ENCODE peak calls at places on chromosomes 7 and 10, in ten cellular contexts. One of them, this sample, is unnamed.

GRCh38 chr7:148095066-148095465 is 495.5 kb upstream of the C7orf33 start:
- DNase-seq in mucosa of descending colon: no peak
- DNase-seq in activated B cell treated with CpG ODN at 0.5 μM for 24 hours: no peak
- DNase-seq in cardiac fibroblast: no peak
- DNase-seq in activated naive CD8-positive, alpha-beta T cell treated with anti-CD3 and anti-CD28 coated beads for 36 hours: no peak
- DNase-seq in kidney glomerular epithelial cell: no peak
- DNase-seq in neural crest cell: no peak
- DNase-seq in Peyer's patch: no peak
- DNase-seq in CMK: no peak
- DNase-seq in cardiac muscle cell: no peak
- DNase-seq in this sample: no peak

GRCh38 chr10:69807122-69807521 is 5.4 kb downstream of the COL13A1 start:
- DNase-seq in mucosa of descending colon: no peak
- DNase-seq in activated B cell treated with CpG ODN at 0.5 μM for 24 hours: no peak
- DNase-seq in cardiac fibroblast: peak
- DNase-seq in activated naive CD8-positive, alpha-beta T cell treated with anti-CD3 and anti-CD28 coated beads for 36 hours: no peak
- DNase-seq in kidney glomerular epithelial cell: peak
- DNase-seq in neural crest cell: no peak
- DNase-seq in Peyer's patch: no peak
- DNase-seq in CMK: no peak
- DNase-seq in cardiac muscle cell: no peak
- DNase-seq in this sample: peak

GRCh38 chr10:131860806-131861440 is 39.9 kb upstream of the PPP2R2D start:
- DNase-seq in mucosa of descending colon: no peak
- DNase-seq in activated B cell treated with CpG ODN at 0.5 μM for 24 hours: no peak
- DNase-seq in cardiac fibroblast: no peak
- DNase-seq in activated naive CD8-positive, alpha-beta T cell treated with anti-CD3 and anti-CD28 coated beads for 36 hours: no peak
- DNase-seq in kidney glomerular epithelial cell: no peak
- DNase-seq in neural crest cell: no peak
- DNase-seq in Peyer's patch: no peak
- DNase-seq in CMK: no peak
- DNase-seq in cardiac muscle cell: no peak
- DNase-seq in this sample: no peak

GRCh38 chr7:146375155-146375554 is 258.6 kb downstream of the CNTNAP2 start:
- DNase-seq in mucosa of descending colon: no peak
- DNase-seq in activated B cell treated with CpG ODN at 0.5 μM for 24 hours: no peak
- DNase-seq in cardiac fibroblast: no peak
- DNase-seq in activated naive CD8-positive, alpha-beta T cell treated with anti-CD3 and anti-CD28 coated beads for 36 hours: no peak
- DNase-seq in kidney glomerular epithelial cell: no peak
- DNase-seq in neural crest cell: no peak
- DNase-seq in Peyer's patch: no peak
- DNase-seq in CMK: no peak
- DNase-seq in cardiac muscle cell: no peak
- DNase-seq in this sample: no peak

GRCh38 chr7:141430426-141431142 is 120.6 kb upstream of the AGK start:
- DNase-seq in mucosa of descending colon: no peak
- DNase-seq in activated B cell treated with CpG ODN at 0.5 μM for 24 hours: no peak
- DNase-seq in cardiac fibroblast: no peak
- DNase-seq in activated naive CD8-positive, alpha-beta T cell treated with anti-CD3 and anti-CD28 coated beads for 36 hours: no peak
- DNase-seq in kidney glomerular epithelial cell: no peak
- DNase-seq in neural crest cell: no peak
- DNase-seq in Peyer's patch: no peak
- DNase-seq in CMK: no peak
- DNase-seq in cardiac muscle cell: peak
- DNase-seq in this sample: no peak

GRCh38 chr7:106999023-106999422 is 45.5 kb upstream of the PRKAR2B start:
- DNase-seq in mucosa of descending colon: no peak
- DNase-seq in activated B cell treated with CpG ODN at 0.5 μM for 24 hours: no peak
- DNase-seq in cardiac fibroblast: no peak
- DNase-seq in activated naive CD8-positive, alpha-beta T cell treated with anti-CD3 and anti-CD28 coated beads for 36 hours: no peak
- DNase-seq in kidney glomerular epithelial cell: no peak
- DNase-seq in neural crest cell: no peak
- DNase-seq in Peyer's patch: no peak
- DNase-seq in CMK: no peak
- DNase-seq in cardiac muscle cell: no peak
- DNase-seq in this sample: no peak

GRCh38 chr10:120917521-120918250 is 66.5 kb downstream of the WDR11 start:
- DNase-seq in mucosa of descending colon: no peak
- DNase-seq in activated B cell treated with CpG ODN at 0.5 μM for 24 hours: no peak
- DNase-seq in cardiac fibroblast: no peak
- DNase-seq in activated naive CD8-positive, alpha-beta T cell treated with anti-CD3 and anti-CD28 coated beads for 36 hours: no peak
- DNase-seq in kidney glomerular epithelial cell: no peak
- DNase-seq in neural crest cell: no peak
- DNase-seq in Peyer's patch: no peak
- DNase-seq in CMK: no peak
- DNase-seq in cardiac muscle cell: no peak
- DNase-seq in this sample: no peak

GRCh38 chr10:27890971-27891370 is 107.9 kb downstream of the ODAD2 start:
- DNase-seq in mucosa of descending colon: no peak
- DNase-seq in activated B cell treated with CpG ODN at 0.5 μM for 24 hours: no peak
- DNase-seq in cardiac fibroblast: no peak
- DNase-seq in activated naive CD8-positive, alpha-beta T cell treated with anti-CD3 and anti-CD28 coated beads for 36 hours: no peak
- DNase-seq in kidney glomerular epithelial cell: peak
- DNase-seq in neural crest cell: no peak
- DNase-seq in Peyer's patch: no peak
- DNase-seq in CMK: no peak
- DNase-seq in cardiac muscle cell: no peak
- DNase-seq in this sample: no peak

GRCh38 chr7:33807779-33808482 is 97.4 kb upstream of the BMPER start:
- DNase-seq in mucosa of descending colon: no peak
- DNase-seq in activated B cell treated with CpG ODN at 0.5 μM for 24 hours: no peak
- DNase-seq in cardiac fibroblast: peak
- DNase-seq in activated naive CD8-positive, alpha-beta T cell treated with anti-CD3 and anti-CD28 coated beads for 36 hours: peak
- DNase-seq in kidney glomerular epithelial cell: peak
- DNase-seq in neural crest cell: no peak
- DNase-seq in Peyer's patch: no peak
- DNase-seq in CMK: no peak
- DNase-seq in cardiac muscle cell: peak
- DNase-seq in this sample: peak

GRCh38 chr10:46549171-46550075 is 7.0 kb downstream of the GPRIN2 start:
- DNase-seq in mucosa of descending colon: peak
- DNase-seq in activated B cell treated with CpG ODN at 0.5 μM for 24 hours: no peak
- DNase-seq in cardiac fibroblast: no peak
- DNase-seq in activated naive CD8-positive, alpha-beta T cell treated with anti-CD3 and anti-CD28 coated beads for 36 hours: no peak
- DNase-seq in kidney glomerular epithelial cell: no peak
- DNase-seq in neural crest cell: no peak
- DNase-seq in Peyer's patch: peak
- DNase-seq in CMK: no peak
- DNase-seq in cardiac muscle cell: no peak
- DNase-seq in this sample: no peak

GRCh38 chr10:72935358-72935757 is 19.2 kb downstream of the PLA2G12B start:
- DNase-seq in mucosa of descending colon: no peak
- DNase-seq in activated B cell treated with CpG ODN at 0.5 μM for 24 hours: no peak
- DNase-seq in cardiac fibroblast: no peak
- DNase-seq in activated naive CD8-positive, alpha-beta T cell treated with anti-CD3 and anti-CD28 coated beads for 36 hours: no peak
- DNase-seq in kidney glomerular epithelial cell: no peak
- DNase-seq in neural crest cell: no peak
- DNase-seq in Peyer's patch: no peak
- DNase-seq in CMK: no peak
- DNase-seq in cardiac muscle cell: no peak
- DNase-seq in this sample: no peak

GRCh38 chr7:150324366-150324961 is 1.1 kb upstream of the ACTR3C start:
- DNase-seq in mucosa of descending colon: peak
- DNase-seq in activated B cell treated with CpG ODN at 0.5 μM for 24 hours: no peak
- DNase-seq in cardiac fibroblast: peak
- DNase-seq in activated naive CD8-positive, alpha-beta T cell treated with anti-CD3 and anti-CD28 coated beads for 36 hours: no peak
- DNase-seq in kidney glomerular epithelial cell: peak
- DNase-seq in neural crest cell: no peak
- DNase-seq in Peyer's patch: no peak
- DNase-seq in CMK: no peak
- DNase-seq in cardiac muscle cell: peak
- DNase-seq in this sample: no peak

GRCh38 chr10:126133906-126134703 is 237.7 kb downstream of the FANK1 start:
- DNase-seq in mucosa of descending colon: no peak
- DNase-seq in activated B cell treated with CpG ODN at 0.5 μM for 24 hours: no peak
- DNase-seq in cardiac fibroblast: peak
- DNase-seq in activated naive CD8-positive, alpha-beta T cell treated with anti-CD3 and anti-CD28 coated beads for 36 hours: no peak
- DNase-seq in kidney glomerular epithelial cell: peak
- DNase-seq in neural crest cell: no peak
- DNase-seq in Peyer's patch: no peak
- DNase-seq in CMK: no peak
- DNase-seq in cardiac muscle cell: no peak
- DNase-seq in this sample: peak

GRCh38 chr7:127047521-127047920 is 205.2 kb downstream of the GRM8 start:
- DNase-seq in mucosa of descending colon: no peak
- DNase-seq in activated B cell treated with CpG ODN at 0.5 μM for 24 hours: no peak
- DNase-seq in cardiac fibroblast: no peak
- DNase-seq in activated naive CD8-positive, alpha-beta T cell treated with anti-CD3 and anti-CD28 coated beads for 36 hours: no peak
- DNase-seq in kidney glomerular epithelial cell: peak
- DNase-seq in neural crest cell: no peak
- DNase-seq in Peyer's patch: no peak
- DNase-seq in CMK: no peak
- DNase-seq in cardiac muscle cell: no peak
- DNase-seq in this sample: no peak

GRCh38 chr7:94394399-94395140 is at the start of gene COL1A2:
- DNase-seq in mucosa of descending colon: peak
- DNase-seq in activated B cell treated with CpG ODN at 0.5 μM for 24 hours: peak
- DNase-seq in cardiac fibroblast: peak
- DNase-seq in activated naive CD8-positive, alpha-beta T cell treated with anti-CD3 and anti-CD28 coated beads for 36 hours: peak
- DNase-seq in kidney glomerular epithelial cell: no peak
- DNase-seq in neural crest cell: peak
- DNase-seq in Peyer's patch: peak
- DNase-seq in CMK: no peak
- DNase-seq in cardiac muscle cell: peak
- DNase-seq in this sample: peak

GRCh38 chr10:76916536-76916935 is 721.1 kb downstream of the KCNMA1 start:
- DNase-seq in mucosa of descending colon: no peak
- DNase-seq in activated B cell treated with CpG ODN at 0.5 μM for 24 hours: no peak
- DNase-seq in cardiac fibroblast: no peak
- DNase-seq in activated naive CD8-positive, alpha-beta T cell treated with anti-CD3 and anti-CD28 coated beads for 36 hours: no peak
- DNase-seq in kidney glomerular epithelial cell: no peak
- DNase-seq in neural crest cell: no peak
- DNase-seq in Peyer's patch: no peak
- DNase-seq in CMK: no peak
- DNase-seq in cardiac muscle cell: no peak
- DNase-seq in this sample: no peak

GRCh38 chr7:29343379-29343778 is 148.8 kb downstream of the CHN2 start:
- DNase-seq in mucosa of descending colon: no peak
- DNase-seq in activated B cell treated with CpG ODN at 0.5 μM for 24 hours: no peak
- DNase-seq in cardiac fibroblast: no peak
- DNase-seq in activated naive CD8-positive, alpha-beta T cell treated with anti-CD3 and anti-CD28 coated beads for 36 hours: no peak
- DNase-seq in kidney glomerular epithelial cell: no peak
- DNase-seq in neural crest cell: no peak
- DNase-seq in Peyer's patch: peak
- DNase-seq in CMK: peak
- DNase-seq in cardiac muscle cell: no peak
- DNase-seq in this sample: no peak

GRCh38 chr7:132825222-132825621 is 249.0 kb upstream of the PLXNA4 start:
- DNase-seq in mucosa of descending colon: no peak
- DNase-seq in activated B cell treated with CpG ODN at 0.5 μM for 24 hours: no peak
- DNase-seq in cardiac fibroblast: no peak
- DNase-seq in activated naive CD8-positive, alpha-beta T cell treated with anti-CD3 and anti-CD28 coated beads for 36 hours: no peak
- DNase-seq in kidney glomerular epithelial cell: no peak
- DNase-seq in neural crest cell: no peak
- DNase-seq in Peyer's patch: no peak
- DNase-seq in CMK: no peak
- DNase-seq in cardiac muscle cell: no peak
- DNase-seq in this sample: no peak

This sample was measured in HFFc6.